ENCODE peak calls at places on chromosomes 13 and 19, in six cellular contexts. V, U, F, S, D and Z are unnamed samples.

GRCh38 chr19:55777528-55777927 is 8.6 kb downstream of the RFPL4AL1 start:
- DNase-seq in V (no peak), U (no peak), F (no peak), S (no peak), D (no peak), Z (no peak)

GRCh38 chr13:51729853-51730553 is 74.0 kb downstream of the DHRS12 start:
- DNase-seq in V (no peak), U (peak; percentile 83), F (peak; percentile 90), S (no peak), D (no peak), Z (no peak)

GRCh38 chr19:46736544-46737274 is 9.1 kb upstream of the FKRP start:
- DNase-seq in V (peak; percentile 77), U (peak; percentile 77), F (no peak), S (peak; percentile 78), D (no peak), Z (no peak)

GRCh38 chr13:24212674-24213073 is 52.2 kb downstream of the SPATA13 start:
- DNase-seq in V (no peak), U (peak; percentile 30), F (no peak), S (no peak), D (no peak), Z (no peak)

GRCh38 chr19:5271145-5271544 is 69.5 kb downstream of the PTPRS start:
- DNase-seq in V (no peak), U (no peak), F (no peak), S (no peak), D (peak; percentile 24), Z (no peak)

GRCh38 chr13:113835461-113836274 is 28.2 kb downstream of the GAS6 start:
- DNase-seq in V (peak; percentile 60), U (no peak), F (peak; percentile 79), S (no peak), D (no peak), Z (peak; percentile 41)

GRCh38 chr19:56927294-56927693 is 86.8 kb upstream of the PEG3 start:
- DNase-seq in V (no peak), U (no peak), F (no peak), S (no peak), D (no peak), Z (no peak)

GRCh38 chr19:52188822-52189744 is 769 bp upstream of the PPP2R1A start:
- DNase-seq in V (peak; percentile 99), U (no peak), F (no peak), S (peak; percentile 100), D (no peak), Z (no peak)

GRCh38 chr13:83297591-83298305 is 584.5 kb downstream of the SLITRK1 start:
- DNase-seq in V (no peak), U (no peak), F (no peak), S (no peak), D (no peak), Z (no peak)

GRCh38 chr13:87674143-87674772 is 3.1 kb downstream of the SLITRK5 start:
- DNase-seq in V (no peak), U (no peak), F (no peak), S (no peak), D (no peak), Z (no peak)

GRCh38 chr19:495440-496332 is 600 bp upstream of the MADCAM1 start:
- DNase-seq in V (no peak), U (no peak), F (peak; percentile 39), S (peak; percentile 87), D (peak; percentile 49), Z (no peak)

GRCh38 chr19:39046037-39046821 is 13.9 kb upstream of the FBXO27 start:
- DNase-seq in V (no peak), U (no peak), F (no peak), S (no peak), D (no peak), Z (peak; percentile 52)

GRCh38 chr13:24905242-24905641 is 141.3 kb downstream of the RNF17 start:
- DNase-seq in V (no peak), U (no peak), F (peak; percentile 36), S (no peak), D (no peak), Z (no peak)

GRCh38 chr13:30154531-30154930 is 152.8 kb downstream of the KATNAL1 start:
- DNase-seq in V (peak; percentile 63), U (no peak), F (no peak), S (peak; percentile 69), D (no peak), Z (peak; percentile 21)

GRCh38 chr19:41206926-41207750 is 11.9 kb upstream of the AXL start:
- DNase-seq in V (peak; percentile 84), U (no peak), F (no peak), S (no peak), D (no peak), Z (no peak)

GRCh38 chr13:104641309-104641708 is 1575.1 kb upstream of the SLC10A2 start:
- DNase-seq in V (no peak), U (peak; percentile 72), F (peak; percentile 7), S (no peak), D (no peak), Z (no peak)

GRCh38 chr13:98529171-98529570 is 47.7 kb downstream of the STK24 start:
- DNase-seq in V (no peak), U (no peak), F (no peak), S (no peak), D (no peak), Z (peak; percentile 26)

GRCh38 chr19:19748249-19748938 is 15.5 kb upstream of the ZNF14 start:
- DNase-seq in V (no peak), U (no peak), F (no peak), S (peak; percentile 59), D (no peak), Z (no peak)

GRCh38 chr19:45771331-45771933 is 2.4 kb upstream of the SIX5 start:
- DNase-seq in V (peak; percentile 73), U (no peak), F (no peak), S (no peak), D (no peak), Z (no peak)

GRCh38 chr19:56595548-56595899 is 422 bp downstream of the ZNF71 start:
- DNase-seq in V (no peak), U (no peak), F (peak; percentile 9), S (no peak), D (no peak), Z (no peak)

GRCh38 chr13:80753951-80754350 is 413.0 kb upstream of the SPRY2 start:
- DNase-seq in V (no peak), U (no peak), F (no peak), S (no peak), D (no peak), Z (no peak)

GRCh38 chr19:52297601-52298358 is 811 bp downstream of the ZNF480 start:
- DNase-seq in V (no peak), U (peak; percentile 13), F (peak; percentile 11), S (no peak), D (no peak), Z (no peak)

GRCh38 chr13:31424130-31424729 is 224.5 kb downstream of the B3GLCT start:
- DNase-seq in V (peak; percentile 82), U (peak; percentile 79), F (peak; percentile 73), S (peak; percentile 85), D (peak; percentile 60), Z (peak; percentile 84)

GRCh38 chr13:30466841-30467252 is 1.1 kb upstream of the HMGB1 start:
- DNase-seq in V (no peak), U (no peak), F (peak; percentile 20), S (no peak), D (no peak), Z (no peak)

GRCh38 chr19:51807111-51807701 is 12.2 kb downstream of the FPR3 start:
- DNase-seq in V (no peak), U (peak; percentile 29), F (no peak), S (no peak), D (no peak), Z (no peak)

GRCh38 chr13:46401432-46401831 is 14.4 kb upstream of the RUBCNL start:
- DNase-seq in V (no peak), U (no peak), F (no peak), S (no peak), D (no peak), Z (no peak)

GRCh38 chr19:46716013-46716671 is 772 bp downstream of the PRKD2 start:
- DNase-seq in V (peak; percentile 73), U (no peak), F (no peak), S (peak; percentile 87), D (peak; percentile 63), Z (peak; percentile 38)

GRCh38 chr13:37361608-37362007 is 237.0 kb downstream of the POSTN start:
- DNase-seq in V (no peak), U (no peak), F (no peak), S (no peak), D (no peak), Z (no peak)

GRCh38 chr13:40406405-40407138 is 259.9 kb downstream of the FOXO1 start:
- DNase-seq in V (no peak), U (no peak), F (peak; percentile 75), S (no peak), D (peak; percentile 4), Z (no peak)

GRCh38 chr13:27549406-27549981 is 70.8 kb downstream of the LNX2 start:
- DNase-seq in V (no peak), U (no peak), F (no peak), S (no peak), D (no peak), Z (peak; percentile 68)

GRCh38 chr13:81639984-81640582 is 1299.2 kb upstream of the SPRY2 start:
- DNase-seq in V (no peak), U (no peak), F (no peak), S (no peak), D (no peak), Z (no peak)

GRCh38 chr19:812049-812816 is 9.5 kb downstream of the PLPPR3 start:
- DNase-seq in V (no peak), U (no peak), F (no peak), S (peak; percentile 52), D (no peak), Z (no peak)

GRCh38 chr13:108215428-108215827 is at the start of gene LIG4:
- DNase-seq in V (peak; percentile 96), U (peak; percentile 92), F (peak; percentile 92), S (peak; percentile 99), D (peak; percentile 64), Z (peak; percentile 90)
- TF ChIP-seq POLR2A in V (no peak), U (no peak), F (no peak), S (no peak), D (peak; percentile 32), Z (peak; percentile 15)

GRCh38 chr19:44069415-44069814 is 2.5 kb upstream of the ZNF284 start:
- DNase-seq in V (no peak), U (no peak), F (no peak), S (no peak), D (no peak), Z (no peak)

GRCh38 chr19:44076325-44076724 is 4.4 kb downstream of the ZNF284 start:
- DNase-seq in V (no peak), U (no peak), F (no peak), S (no peak), D (no peak), Z (no peak)

GRCh38 chr19:44071824-44072542 is at the start of gene ZNF284:
- DNase-seq in V (peak; percentile 88), U (peak; percentile 88), F (peak; percentile 93), S (peak; percentile 93), D (peak; percentile 96), Z (peak; percentile 88)

GRCh38 chr19:44072543-44073401 is 813 bp downstream of the ZNF284 start:
- DNase-seq in V (no peak), U (no peak), F (no peak), S (no peak), D (peak; percentile 13), Z (no peak)
- TF ChIP-seq CTCF in V (no peak), U (no peak), F (peak; percentile 14), S (no peak), D (no peak), Z (no peak)

GRCh38 chr13:20362642-20363041 is 130.5 kb upstream of the GJB6 start:
- DNase-seq in V (no peak), U (no peak), F (no peak), S (no peak), D (no peak), Z (no peak)
- H3K4me1 ChIP-seq in V (no peaks in the 10 kb centered on the region), U (no peaks in the 10 kb centered on the region), F (peaks cover 5% of the 10 kb centered on the region), S (no peaks in the 10 kb centered on the region), D (peaks cover 28% of the 10 kb centered on the region), Z (no peaks in the 10 kb centered on the region)

GRCh38 chr19:17209126-17210036 is 5.8 kb upstream of the USE1 start:
- DNase-seq in V (no peak), U (no peak), F (peak; percentile 20), S (peak; percentile 78), D (peak; percentile 19), Z (peak; percentile 45)
- TF ChIP-seq POLR2A in V (no peak), U (no peak), F (no peak), S (no peak), D (no peak), Z (no peak)